ENCODE peak calls at places on chromosomes 13 and 19, in five cellular contexts. One of them, this sample, is unnamed.

GRCh38 chr19:827710-828321 is at the start of gene AZU1:
- DNase-seq in AG04449: no peak
- DNase-seq in C1 segment of cervical spinal cord: no peak
- DNase-seq in astrocyte of the spinal cord: no peak
- DNase-seq in A549: no peak
- DNase-seq in this sample: no peak

GRCh38 chr13:114033541-114034315 is 59.9 kb upstream of the C13orf46 start:
- DNase-seq in AG04449: no peak
- DNase-seq in C1 segment of cervical spinal cord: no peak
- DNase-seq in astrocyte of the spinal cord: no peak
- DNase-seq in A549: no peak
- DNase-seq in this sample: no peak

GRCh38 chr19:18205180-18205915 is 1.5 kb upstream of the RAB3A start:
- DNase-seq in AG04449: no peak
- DNase-seq in C1 segment of cervical spinal cord: no peak
- DNase-seq in astrocyte of the spinal cord: peak
- DNase-seq in A549: no peak
- DNase-seq in this sample: peak

GRCh38 chr19:55493052-55493649 is 4.9 kb downstream of the SSC5D start:
- DNase-seq in AG04449: no peak
- DNase-seq in C1 segment of cervical spinal cord: no peak
- DNase-seq in astrocyte of the spinal cord: no peak
- DNase-seq in A549: no peak
- DNase-seq in this sample: no peak

GRCh38 chr19:32651729-32652140 is 23.2 kb downstream of the ANKRD27 start:
- DNase-seq in AG04449: no peak
- DNase-seq in C1 segment of cervical spinal cord: no peak
- DNase-seq in astrocyte of the spinal cord: peak
- DNase-seq in A549: peak
- DNase-seq in this sample: no peak

GRCh38 chr13:29679357-29680050 is 84.0 kb upstream of the SLC7A1 start:
- DNase-seq in AG04449: no peak
- DNase-seq in C1 segment of cervical spinal cord: no peak
- DNase-seq in astrocyte of the spinal cord: no peak
- DNase-seq in A549: no peak
- DNase-seq in this sample: no peak

GRCh38 chr19:49421039-49421877 is 2.0 kb downstream of the PTH2 start:
- DNase-seq in AG04449: no peak
- DNase-seq in C1 segment of cervical spinal cord: no peak
- DNase-seq in astrocyte of the spinal cord: peak
- DNase-seq in A549: no peak
- DNase-seq in this sample: no peak

GRCh38 chr13:78601886-78602560 is 1.3 kb downstream of the POU4F1 start:
- DNase-seq in AG04449: no peak
- DNase-seq in C1 segment of cervical spinal cord: no peak
- DNase-seq in astrocyte of the spinal cord: no peak
- DNase-seq in A549: no peak
- DNase-seq in this sample: no peak

GRCh38 chr13:66492479-66492878 is 737.7 kb downstream of the PCDH9 start:
- DNase-seq in AG04449: no peak
- DNase-seq in C1 segment of cervical spinal cord: no peak
- DNase-seq in astrocyte of the spinal cord: no peak
- DNase-seq in A549: peak
- DNase-seq in this sample: no peak

GRCh38 chr19:34018546-34018945 is 153.8 kb upstream of the LSM14A start:
- DNase-seq in AG04449: no peak
- DNase-seq in C1 segment of cervical spinal cord: no peak
- DNase-seq in astrocyte of the spinal cord: no peak
- DNase-seq in A549: no peak
- DNase-seq in this sample: no peak

GRCh38 chr13:41827507-41828213 is 133.2 kb downstream of the VWA8 start:
- DNase-seq in AG04449: peak
- DNase-seq in C1 segment of cervical spinal cord: no peak
- DNase-seq in astrocyte of the spinal cord: peak
- DNase-seq in A549: peak
- DNase-seq in this sample: no peak

GRCh38 chr13:114001331-114002008 is 27.6 kb upstream of the C13orf46 start:
- DNase-seq in AG04449: no peak
- DNase-seq in C1 segment of cervical spinal cord: no peak
- DNase-seq in astrocyte of the spinal cord: no peak
- DNase-seq in A549: no peak
- DNase-seq in this sample: no peak

GRCh38 chr19:44891016-44891882 is at the start of gene TOMM40:
- DNase-seq in AG04449: no peak
- DNase-seq in C1 segment of cervical spinal cord: no peak
- DNase-seq in astrocyte of the spinal cord: no peak
- DNase-seq in A549: peak
- DNase-seq in this sample: peak

GRCh38 chr19:47422417-47423163 is 3.3 kb upstream of the MEIS3 start:
- DNase-seq in AG04449: no peak
- DNase-seq in C1 segment of cervical spinal cord: no peak
- DNase-seq in astrocyte of the spinal cord: no peak
- DNase-seq in A549: no peak
- DNase-seq in this sample: no peak

This sample was measured in dorsolateral prefrontal cortex.